ENCODE peak calls at places on chromosome 15, in six cellular contexts. F is stomach, Q is HCT116, E is A549, U is ovary, I is suprapubic skin. Y is an unnamed sample.

GRCh38 chr15:99432271-99433025 is 133.3 kb upstream of the MEF2A start:
- DNase-seq in Q (no peak), I (peak), E (no peak), F (no peak), U (peak), Y (peak)

GRCh38 chr15:62119224-62119925 is 45.7 kb downstream of the C2CD4B start:
- DNase-seq in U (no peak), Q (peak), I (no peak), F (no peak), E (peak), Y (peak)

GRCh38 chr15:83845230-83845629 is 191.3 kb downstream of the ADAMTSL3 start:
- DNase-seq in F (no peak), E (no peak), I (no peak), Q (no peak), U (no peak), Y (peak)

GRCh38 chr15:51708013-51708412 is 26.7 kb downstream of the SCG3 start:
- DNase-seq in I (no peak), F (no peak), Q (no peak), E (no peak), U (no peak), Y (no peak)

GRCh38 chr15:65638681-65639089 is 16.9 kb downstream of the SLC24A1 start:
- DNase-seq in U (peak), E (peak), Q (peak), I (no peak), F (no peak), Y (no peak)

GRCh38 chr15:95259513-95259912 is 1028.2 kb downstream of the MCTP2 start:
- DNase-seq in I (peak), E (peak), U (peak), Q (peak), F (peak), Y (peak)

GRCh38 chr15:39404767-39405173 is 176.1 kb upstream of the THBS1 start:
- DNase-seq in I (no peak), Q (no peak), F (no peak), E (no peak), U (no peak), Y (no peak)

GRCh38 chr15:25849431-25849921 is 13.7 kb downstream of the ATP10A start:
- DNase-seq in Q (no peak), F (no peak), I (no peak), U (no peak), E (no peak), Y (peak)

GRCh38 chr15:74124196-74124595 is 6.2 kb upstream of the ISLR2 start:
- DNase-seq in I (no peak), U (no peak), E (no peak), F (no peak), Q (no peak), Y (no peak)

GRCh38 chr15:28017423-28017924 is 81.6 kb downstream of the OCA2 start:
- DNase-seq in F (no peak), U (no peak), Q (no peak), I (no peak), E (no peak), Y (no peak)
- H3K4me3 ChIP-seq in F (no peak), U (no peak), Q (no peak), I (no peak), E (no peak), Y (no peak)

GRCh38 chr15:34101366-34102174 is at the start of the genes EMC7 and PGBD4:
- DNase-seq in F (peak), U (peak), Q (peak), E (peak), I (peak), Y (peak)
- TF ChIP-seq POLR2A in F (no peak), U (peak), Q (peak), E (peak), I (peak), Y (no peak)

DNA sequence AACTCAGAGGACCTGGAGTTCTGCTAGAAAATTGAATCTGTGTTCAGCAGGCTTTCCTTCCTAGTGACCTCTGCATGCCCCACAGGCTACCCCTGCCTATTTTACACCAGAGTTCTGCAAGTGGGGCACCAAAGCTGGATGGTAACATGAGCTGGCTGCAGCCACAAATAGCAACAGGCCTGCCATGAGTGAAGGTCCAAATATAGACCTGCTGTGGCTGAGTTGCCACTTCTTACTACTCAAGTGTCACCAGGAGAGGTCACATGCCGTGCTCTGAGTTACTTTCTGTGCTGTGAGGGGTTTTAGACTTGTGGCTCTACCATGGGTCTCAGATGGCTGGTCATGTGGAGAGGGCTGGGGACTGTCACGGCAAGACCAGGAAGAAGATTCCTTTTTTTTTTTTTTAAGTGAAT is at the start of gene FSD2:
- DNase-seq in Q (no peak), I (no peak), U (no peak), F (no peak), E (no peak), Y (no peak)
- TF ChIP-seq CTCF in Q (no peak), I (no peak), U (no peak), F (no peak), E (no peak), Y (no peak)

GRCh38 chr15:67130673-67131601 is 65.5 kb downstream of the SMAD3 start:
- DNase-seq in E (no peak), I (peak), U (no peak), Q (no peak), F (no peak), Y (no peak)
- H3K4me3 ChIP-seq in E (no peak), I (no peak), U (no peak), Q (no peak), F (no peak), Y (no peak)

DNA sequence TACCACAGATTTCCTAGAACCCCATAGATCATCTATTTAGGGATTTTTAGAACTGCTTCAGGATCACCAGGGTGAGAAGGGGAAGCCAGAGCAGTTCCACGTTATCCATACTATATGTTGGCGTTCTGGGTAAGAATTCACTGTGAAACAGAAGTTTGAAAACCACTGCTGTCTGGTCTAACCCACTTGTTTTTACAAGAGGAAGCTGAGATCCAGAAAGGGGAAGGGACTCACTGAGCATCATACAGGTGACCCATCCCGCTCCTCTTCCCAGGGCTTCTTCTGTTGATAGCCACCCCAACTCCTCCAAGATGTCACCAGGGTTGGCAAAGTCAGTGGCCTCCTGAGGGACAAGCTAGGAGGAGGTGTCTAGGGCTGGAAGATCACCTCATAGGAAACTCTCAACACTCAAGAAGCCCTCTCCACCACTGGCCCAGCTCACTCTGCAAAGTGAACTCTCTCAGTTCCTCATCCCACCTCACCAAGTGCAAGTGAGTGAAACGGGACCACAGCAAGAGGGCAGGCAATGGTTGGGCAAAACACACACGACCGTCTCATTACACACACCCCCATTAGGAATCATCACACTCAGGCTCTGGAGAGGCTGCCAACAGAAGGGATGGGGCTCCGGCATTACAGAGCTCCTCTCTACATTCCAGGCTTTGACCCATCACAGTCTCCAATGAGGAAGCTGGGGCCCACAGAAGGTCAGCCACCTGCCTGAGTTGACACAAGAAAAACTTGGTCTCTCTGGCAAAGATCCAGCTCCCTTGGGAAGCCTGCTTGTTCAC is 1.8 kb downstream of the DAPK2 start:
- DNase-seq in Q (no peak), E (no peak), U (no peak), I (no peak), F (peak), Y (no peak)
- TF ChIP-seq POLR2A in Q (no peak), E (no peak), U (no peak), I (no peak), F (no peak), Y (no peak)

GRCh38 chr15:45715528-45715927 is 80.7 kb downstream of the SQOR start:
- DNase-seq in U (no peak), F (no peak), E (no peak), I (no peak), Q (no peak), Y (no peak)
- TF ChIP-seq CTCF in U (no peak), F (no peak), E (peak), I (no peak), Q (no peak), Y (no peak)

GRCh38 chr15:31332020-31332680 is 5.5 kb downstream of the KLF13 start:
- DNase-seq in Q (no peak), I (no peak), U (no peak), E (no peak), F (no peak), Y (no peak)
- H3K4me3 ChIP-seq in Q (no peak), I (no peak), U (no peak), E (no peak), F (no peak), Y (no peak)

GRCh38 chr15:68430471-68431036 is 1.4 kb downstream of the ITGA11 start:
- DNase-seq in I (peak), Q (no peak), E (no peak), F (no peak), U (no peak), Y (no peak)

GRCh38 chr15:68432665-68433064 is 702 bp upstream of the ITGA11 start:
- DNase-seq in Q (no peak), I (no peak), U (no peak), F (no peak), E (no peak), Y (peak)

GRCh38 chr15:68431037-68431791 is 749 bp downstream of the ITGA11 start:
- DNase-seq in Q (no peak), F (peak), U (peak), E (no peak), I (no peak), Y (peak)

GRCh38 chr15:68433551-68433950 is 1.6 kb upstream of the ITGA11 start:
- DNase-seq in E (no peak), F (no peak), Q (no peak), I (no peak), U (no peak), Y (no peak)

DNA sequence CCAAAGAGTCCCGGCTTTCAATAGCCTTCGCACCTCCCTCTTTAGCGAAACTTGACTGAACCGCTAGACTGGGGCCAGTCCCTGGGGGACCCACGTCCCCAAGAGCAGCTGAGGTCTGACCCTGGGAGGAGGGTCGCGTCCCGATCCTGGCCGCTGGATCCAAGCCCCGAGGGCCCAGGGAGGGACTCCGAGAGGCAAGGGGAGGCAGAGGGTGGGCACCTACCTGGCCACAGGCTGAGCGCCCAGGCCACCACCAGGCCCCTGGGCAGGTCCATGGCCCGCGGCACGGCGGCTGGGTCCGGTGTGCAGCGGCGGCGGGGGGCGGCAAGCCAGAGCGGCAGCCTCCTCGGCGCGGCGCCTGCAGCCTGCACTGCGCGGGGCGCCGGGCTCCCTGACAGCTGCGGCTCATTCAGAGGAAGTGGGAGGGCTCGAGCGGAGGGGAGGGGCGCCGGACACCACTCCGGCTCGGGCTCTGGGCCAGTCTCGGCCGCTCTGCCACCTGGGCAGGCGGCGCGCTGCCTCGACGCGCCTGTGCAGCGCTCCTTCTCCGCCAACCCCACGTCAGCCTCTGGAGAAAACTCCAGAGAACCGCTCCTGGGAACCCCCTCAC is at the start of gene ITGA11:
- DNase-seq in E (peak), Q (no peak), F (peak), I (no peak), U (peak), Y (peak)
- TF ChIP-seq POLR2A in E (peak), Q (no peak), F (no peak), I (no peak), U (no peak), Y (no peak)